ENCODE peak calls at places on chromosomes 2 and 18, in six cellular contexts. N is T follicular helper cell, T is activated T-cell treated with anti-CD3 and anti-CD28 coated beads for 24 hours, L is RKO, R is suprapubic skin, F is RPMI7951. M is an unnamed sample.

GRCh38 chr2:176527141-176527901 is 258.1 kb downstream of the MTX2 start:
- DNase-seq in N (no peak), T (no peak), L (no peak), R (no peak), F (peak; percentile 66), M (no peak)

GRCh38 chr2:118841828-118842461 is 5.5 kb downstream of the EN1 start:
- DNase-seq in N (no peak), T (no peak), L (no peak), R (no peak), F (no peak), M (no peak)

GRCh38 chr2:158501301-158501700 is 44.5 kb downstream of the PKP4 start:
- DNase-seq in N (no peak), T (no peak), L (no peak), R (no peak), F (no peak), M (no peak)

GRCh38 chr2:61853086-61853847 is 593 bp downstream of the FAM161A start:
- DNase-seq in N (no peak), T (no peak), L (peak; percentile 65), R (no peak), F (peak; percentile 70), M (no peak)

GRCh38 chr2:10601866-10602566 is 87.8 kb downstream of the NOL10 start:
- DNase-seq in N (no peak), T (no peak), L (no peak), R (no peak), F (no peak), M (no peak)

GRCh38 chr18:23822590-23823385 is 133.5 kb downstream of the LAMA3 start:
- DNase-seq in N (no peak), T (no peak), L (peak; percentile 14), R (no peak), F (peak; percentile 83), M (no peak)

GRCh38 chr2:3280683-3281520 is 96.7 kb downstream of the EIPR1 start:
- DNase-seq in N (no peak), T (no peak), L (no peak), R (peak; percentile 18), F (no peak), M (no peak)

GRCh38 chr2:136091899-136092298 is 26.1 kb downstream of the CXCR4 start:
- DNase-seq in N (no peak), T (no peak), L (no peak), R (no peak), F (no peak), M (no peak)

GRCh38 chr2:120910069-120910468 is 174.4 kb downstream of the GLI2 start:
- DNase-seq in N (no peak), T (no peak), L (no peak), R (no peak), F (no peak), M (no peak)